ENCODE peak calls at places on chromosomes 16 and 17, in six cellular contexts. K, R, U, C, H and E are unnamed samples.

GRCh38 chr17:67279115-67279514 is 34.1 kb upstream of the HELZ start:
- DNase-seq in K (no peak), R (no peak), U (peak), C (no peak), H (no peak), E (no peak)

GRCh38 chr16:720507-720989 is 398 bp upstream of the ANTKMT start:
- DNase-seq in K (peak), R (peak), U (no peak), C (no peak), H (no peak), E (no peak)

GRCh38 chr16:31695667-31696066 is 168.0 kb downstream of the AHSP start:
- DNase-seq in K (no peak), R (no peak), U (no peak), C (no peak), H (no peak), E (no peak)

GRCh38 chr16:14364386-14365199 is 265.5 kb downstream of the PARN start:
- DNase-seq in K (no peak), R (peak), U (peak), C (peak), H (no peak), E (no peak)

GRCh38 chr17:61862105-61862574 is 1.2 kb downstream of the BRIP1 start:
- DNase-seq in K (no peak), R (no peak), U (peak), C (no peak), H (no peak), E (no peak)

GRCh38 chr16:4172070-4172469 is 55.8 kb upstream of the ADCY9 start:
- DNase-seq in K (no peak), R (no peak), U (no peak), C (no peak), H (no peak), E (no peak)

GRCh38 chr16:85401917-85402766 is 211.0 kb upstream of the GSE1 start:
- DNase-seq in K (no peak), R (no peak), U (no peak), C (no peak), H (no peak), E (no peak)

GRCh38 chr17:74960739-74961342 is 11.7 kb downstream of the HID1 start:
- DNase-seq in K (no peak), R (peak), U (peak), C (peak), H (peak), E (no peak)

GRCh38 chr16:79163666-79164377 is 436.7 kb downstream of the MAF start:
- DNase-seq in K (no peak), R (no peak), U (no peak), C (no peak), H (no peak), E (no peak)

GRCh38 chr17:76104140-76104895 is 731 bp upstream of the EXOC7 start:
- DNase-seq in K (no peak), R (no peak), U (peak), C (no peak), H (no peak), E (no peak)

GRCh38 chr17:67700720-67701119 is 17.0 kb upstream of the NOL11 start:
- DNase-seq in K (no peak), R (no peak), U (no peak), C (no peak), H (no peak), E (no peak)

GRCh38 chr17:17685775-17686291 is 4.6 kb downstream of the RAI1 start:
- DNase-seq in K (peak), R (no peak), U (no peak), C (peak), H (no peak), E (no peak)

GRCh38 chr17:7137182-7137943 is 22.7 kb upstream of the ASGR2 start:
- DNase-seq in K (no peak), R (no peak), U (no peak), C (no peak), H (no peak), E (no peak)

GRCh38 chr17:16322636-16323035 is 30.6 kb downstream of the CENPV start:
- DNase-seq in K (no peak), R (no peak), U (no peak), C (no peak), H (no peak), E (no peak)

GRCh38 chr16:10616744-10617640 is 36.6 kb upstream of the EMP2 start:
- DNase-seq in K (peak), R (peak), U (peak), C (peak), H (no peak), E (no peak)

GRCh38 chr17:15738066-15738465 is 6.0 kb downstream of the TBC1D26 start:
- DNase-seq in K (no peak), R (no peak), U (no peak), C (no peak), H (no peak), E (no peak)

GRCh38 chr17:71180801-71181385 is 939.9 kb upstream of the SOX9 start:
- DNase-seq in K (peak), R (no peak), U (no peak), C (no peak), H (no peak), E (no peak)

GRCh38 chr17:58083491-58084316 is 485 bp downstream of the DYNLL2 start:
- DNase-seq in K (peak), R (peak), U (peak), C (no peak), H (no peak), E (no peak)

GRCh38 chr17:1970843-1971384 is 54.2 kb downstream of the RTN4RL1 start:
- DNase-seq in K (no peak), R (no peak), U (no peak), C (no peak), H (no peak), E (no peak)

GRCh38 chr16:89862732-89863131 is 10.7 kb upstream of the TCF25 start:
- DNase-seq in K (no peak), R (no peak), U (no peak), C (no peak), H (no peak), E (no peak)

GRCh38 chr16:89858973-89859808 is 14.2 kb upstream of the TCF25 start:
- DNase-seq in K (no peak), R (no peak), U (no peak), C (no peak), H (no peak), E (no peak)

GRCh38 chr16:89861648-89862047 is 11.7 kb upstream of the TCF25 start:
- DNase-seq in K (no peak), R (no peak), U (no peak), C (no peak), H (no peak), E (no peak)

GRCh38 chr16:89859809-89860075 is 13.7 kb upstream of the TCF25 start:
- DNase-seq in K (no peak), R (no peak), U (no peak), C (no peak), H (no peak), E (no peak)

DNA sequence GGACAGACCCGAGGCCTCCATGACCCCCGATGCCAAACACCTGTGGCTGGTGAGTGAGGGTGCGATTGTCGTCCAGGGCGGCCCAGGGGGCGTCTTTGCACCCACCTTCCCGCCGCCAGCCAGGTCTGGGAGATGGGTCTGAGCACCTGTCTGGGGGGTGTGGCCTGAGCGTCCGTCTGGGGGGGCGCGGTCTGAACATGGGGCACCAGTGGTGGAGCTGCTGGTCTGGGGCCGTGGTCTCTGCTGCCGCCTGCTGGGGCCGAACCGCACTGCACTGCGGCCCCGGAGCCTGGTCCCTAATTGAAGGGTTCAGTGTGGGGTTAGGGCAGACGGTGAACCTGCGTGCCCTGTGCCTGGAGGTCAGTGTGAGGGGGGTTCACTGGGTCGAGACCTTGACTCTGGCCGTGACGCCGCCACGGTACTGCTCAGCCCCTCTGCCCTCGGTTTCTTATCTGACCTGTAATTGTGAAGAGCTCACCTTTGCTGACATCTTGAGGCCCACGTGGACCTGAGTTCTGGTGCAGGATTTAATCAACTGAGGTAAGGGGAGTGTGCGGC is 12.6 kb upstream of the TCF25 start:
- DNase-seq in K (peak), R (peak), U (peak), C (peak), H (peak), E (no peak)
- H2AFZ ChIP-seq in K (no peak), R (peak), U (no peak), C (no peak), H (no peak), E (no peak)

GRCh38 chr17:82985436-82985820 is 94.0 kb upstream of the METRNL start:
- DNase-seq in K (peak), R (no peak), U (no peak), C (no peak), H (no peak), E (no peak)

GRCh38 chr17:82983510-82984248 is 95.7 kb upstream of the METRNL start:
- DNase-seq in K (no peak), R (no peak), U (no peak), C (no peak), H (no peak), E (no peak)

GRCh38 chr17:82985973-82986372 is 93.4 kb upstream of the METRNL start:
- DNase-seq in K (peak), R (no peak), U (no peak), C (no peak), H (no peak), E (no peak)

GRCh38 chr17:82981141-82981540 is 98.3 kb upstream of the METRNL start:
- DNase-seq in K (peak), R (no peak), U (no peak), C (no peak), H (no peak), E (no peak)

DNA sequence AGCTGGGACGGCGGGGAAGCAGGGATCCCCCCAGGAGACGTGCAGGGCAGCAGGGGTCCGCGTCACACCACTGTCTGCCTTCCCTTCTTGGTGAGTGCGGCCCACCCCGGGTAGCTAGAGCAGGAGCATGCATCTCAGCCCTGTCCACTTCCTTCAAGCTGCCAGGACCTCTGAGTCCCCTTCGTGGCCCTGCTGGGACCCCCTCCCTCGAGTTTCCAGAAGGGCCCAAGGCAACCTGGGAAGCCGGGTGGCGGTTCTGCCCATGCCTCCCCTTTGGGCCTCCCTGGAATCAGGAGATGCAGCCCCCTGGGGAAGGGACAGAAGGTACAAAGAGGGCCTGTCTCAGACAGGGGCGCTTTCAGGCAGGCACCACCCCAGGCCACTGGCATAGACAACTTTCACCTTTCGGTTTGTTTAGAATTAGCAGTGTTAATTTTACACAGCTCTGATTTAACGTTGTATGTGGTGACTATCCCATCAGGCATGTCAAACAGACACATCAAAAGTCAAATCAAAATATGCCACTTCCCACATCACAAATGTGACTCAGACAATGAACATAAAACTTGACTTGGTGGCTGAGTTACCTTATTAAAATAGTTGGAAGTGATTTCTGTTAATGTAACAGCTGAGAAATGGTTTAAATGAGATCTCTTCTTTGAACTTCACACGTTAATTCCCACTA is 94.5 kb upstream of the METRNL start:
- DNase-seq in K (peak), R (no peak), U (no peak), C (no peak), H (no peak), E (no peak)
- TF ChIP-seq JUND in K (no peak), R (no peak), U (no peak), C (no peak), H (no peak), E (no peak)

GRCh38 chr16:89636663-89637062 is 20.8 kb downstream of the CHMP1A start:
- DNase-seq in K (no peak), R (no peak), U (no peak), C (no peak), H (no peak), E (no peak)
- H2AFZ ChIP-seq in K (no peak), R (no peak), U (no peak), C (no peak), H (no peak), E (no peak)

DNA sequence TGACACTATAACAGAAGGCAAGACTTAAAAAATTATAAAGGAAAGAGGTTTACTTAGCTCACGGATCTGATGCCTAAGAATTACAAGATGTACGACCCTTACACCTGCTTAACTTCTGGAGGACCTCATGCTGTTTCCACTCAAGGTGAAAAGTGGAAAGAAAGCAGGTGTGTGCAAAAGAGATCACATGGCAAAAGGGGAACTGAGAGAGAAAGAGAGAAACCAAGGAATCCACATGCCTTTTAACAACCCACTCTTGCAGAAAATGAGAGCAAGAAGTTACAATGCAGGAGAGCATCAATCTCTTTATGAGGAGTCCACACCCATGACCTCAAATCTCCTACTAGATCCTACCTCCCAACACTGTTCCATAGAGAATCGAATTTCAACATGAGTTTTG is 2382.2 kb downstream of the TP53TG3F start:
- DNase-seq in K (no peak), R (no peak), U (no peak), C (no peak), H (no peak), E (no peak)
- TF ChIP-seq JUND in K (no peak), R (no peak), U (no peak), C (no peak), H (no peak), E (no peak)

GRCh38 chr17:78618264-78619066 is 41.3 kb upstream of the DNAH17 start:
- DNase-seq in K (no peak), R (no peak), U (no peak), C (no peak), H (no peak), E (no peak)
- H2AFZ ChIP-seq in K (no peak), R (no peak), U (no peak), C (no peak), H (no peak), E (no peak)

GRCh38 chr17:28871056-28871579 is 16.3 kb downstream of the ERAL1 start:
- DNase-seq in K (no peak), R (no peak), U (no peak), C (no peak), H (no peak), E (peak)
- TF ChIP-seq JUND in K (no peak), R (no peak), U (no peak), C (no peak), H (no peak), E (no peak)

GRCh38 chr16:15494231-15494630 is 59.8 kb downstream of the BMERB1 start:
- DNase-seq in K (no peak), R (no peak), U (peak), C (peak), H (no peak), E (no peak)
- H2AFZ ChIP-seq in K (no peak), R (no peak), U (no peak), C (no peak), H (no peak), E (no peak)

DNA sequence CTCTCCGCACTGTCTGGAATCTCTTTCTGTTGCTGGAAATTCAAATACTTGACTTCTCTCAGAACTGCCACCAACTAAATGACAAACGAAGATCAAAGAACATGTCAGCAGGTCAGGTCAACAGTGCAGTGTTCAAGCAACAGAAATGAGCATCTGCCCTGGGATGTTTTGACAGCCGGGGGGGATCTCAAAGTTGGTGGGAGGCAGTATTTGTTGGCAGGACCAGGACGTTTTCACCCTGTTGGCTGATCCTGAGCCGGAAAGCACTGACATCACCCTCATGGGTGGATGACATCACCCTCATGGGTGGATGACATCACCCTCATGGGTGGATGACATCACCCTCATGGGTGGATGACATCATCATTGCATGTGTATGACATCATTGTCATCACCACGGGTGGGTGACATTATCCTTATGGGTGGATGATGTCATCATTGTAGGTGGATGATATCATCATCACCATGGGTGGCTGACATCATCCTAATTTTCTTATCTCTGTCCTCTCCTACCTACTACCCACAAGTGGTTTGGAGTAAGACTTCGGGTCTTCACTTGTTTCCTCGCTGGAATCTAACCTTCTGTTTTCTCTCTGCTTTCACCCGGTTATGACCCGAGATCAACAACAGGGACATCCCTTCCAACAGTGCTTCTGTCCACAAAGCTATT is 18.9 kb downstream of the DNAH17 start:
- DNase-seq in K (peak), R (peak), U (peak), C (peak), H (no peak), E (no peak)
- TF ChIP-seq JUND in K (no peak), R (peak), U (peak), C (no peak), H (peak), E (peak)

DNA sequence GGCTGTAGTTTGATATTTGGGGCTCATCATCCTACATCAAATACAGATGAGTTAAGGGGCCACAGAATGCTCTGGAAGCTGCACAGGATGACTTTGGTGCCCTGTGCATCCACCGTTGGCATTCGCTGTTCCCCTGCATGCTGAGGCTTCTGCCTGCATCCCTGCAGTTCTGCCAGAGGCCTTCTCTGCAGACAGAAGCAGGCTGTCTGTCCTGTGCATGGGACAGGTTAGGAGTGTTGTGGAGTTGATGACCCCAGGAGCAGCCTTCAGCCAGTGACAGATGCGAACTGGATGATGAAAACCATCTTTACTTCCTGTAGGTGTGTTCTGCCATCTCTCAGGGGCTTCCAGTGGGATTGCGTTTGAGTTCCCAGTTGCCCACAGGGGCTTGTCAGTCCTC is 13.6 kb upstream of the TNS4 start:
- DNase-seq in K (no peak), R (no peak), U (no peak), C (no peak), H (no peak), E (no peak)
- H2AFZ ChIP-seq in K (no peak), R (no peak), U (no peak), C (no peak), H (no peak), E (no peak)

DNA sequence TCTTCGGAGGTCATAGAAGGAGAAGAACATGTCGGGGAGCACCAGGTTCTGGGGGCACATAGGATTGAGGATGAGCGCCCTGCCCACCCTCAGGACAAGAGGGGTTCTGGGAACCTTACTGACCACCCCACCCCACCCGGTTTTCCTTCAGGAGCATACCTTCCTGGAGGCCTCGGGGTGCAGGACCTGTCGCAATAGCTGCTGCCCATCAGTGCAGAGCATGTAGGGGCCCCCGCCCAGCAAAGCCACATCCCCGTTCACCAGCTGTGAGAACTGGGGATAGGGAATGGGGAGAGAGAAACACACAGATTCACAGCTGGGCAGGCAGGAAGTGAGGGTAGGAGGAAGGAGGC is 2.1 kb downstream of the ESRP2 start:
- DNase-seq in K (no peak), R (no peak), U (no peak), C (no peak), H (no peak), E (no peak)
- TF ChIP-seq JUND in K (no peak), R (no peak), U (no peak), C (no peak), H (no peak), E (no peak)